ENCODE peak calls at places on chromosomes 3 and 15, in five cellular contexts. N, O, B, L and D are unnamed samples.

GRCh38 chr3:2770451-2770850 is 339.7 kb downstream of the IL5RA start:
- DNase-seq in B (peak), N (no peak), O (no peak), L (no peak), D (no peak)

GRCh38 chr3:110736332-110736731 is 335.3 kb upstream of the NECTIN3 start:
- DNase-seq in B (no peak), N (peak), L (no peak), O (no peak), D (no peak)

GRCh38 chr3:61564405-61565059 is 3.2 kb downstream of the PTPRG start:
- DNase-seq in B (no peak), O (peak), N (no peak), L (peak), D (peak)

GRCh38 chr3:43919067-43919466 is 228.3 kb downstream of the ABHD5 start:
- DNase-seq in O (no peak), B (no peak), L (no peak), N (no peak), D (no peak)

GRCh38 chr3:115363071-115363470 is 216.0 kb upstream of the ZBTB20 start:
- DNase-seq in L (no peak), N (no peak), O (no peak), B (no peak), D (no peak)

GRCh38 chr3:178483704-178484103 is 52.5 kb upstream of the KCNMB2 start:
- DNase-seq in B (no peak), N (no peak), O (no peak), L (no peak), D (no peak)

GRCh38 chr3:34924961-34925360 is 714.4 kb upstream of the ARPP21 start:
- DNase-seq in B (no peak), L (no peak), N (no peak), O (no peak), D (no peak)

GRCh38 chr15:71149645-71150557 is 34.6 kb downstream of the THSD4 start:
- DNase-seq in B (no peak), L (no peak), N (no peak), O (no peak), D (no peak)

GRCh38 chr15:47944911-47945310 is 175.9 kb upstream of the SLC24A5 start:
- DNase-seq in L (no peak), N (no peak), O (no peak), B (no peak), D (no peak)

GRCh38 chr15:68816795-68817303 is 3.8 kb downstream of the ANP32A start:
- DNase-seq in L (no peak), O (no peak), B (peak), N (no peak), D (peak)

GRCh38 chr3:24829632-24830229 is 335.1 kb upstream of the THRB start:
- DNase-seq in O (peak), B (no peak), N (no peak), L (peak), D (peak)

GRCh38 chr3:96814581-96815567 is at the start of gene EPHA6:
- DNase-seq in L (peak), B (no peak), N (no peak), O (peak), D (peak)

GRCh38 chr3:50885491-50885890 is 210.8 kb downstream of the DOCK3 start:
- DNase-seq in N (no peak), L (peak), O (peak), B (peak), D (peak)

GRCh38 chr15:80674245-80674614 is 20.9 kb upstream of the ABHD17C start:
- DNase-seq in B (no peak), L (no peak), N (peak), O (no peak), D (no peak)

GRCh38 chr3:69145688-69146087 is 23.3 kb upstream of the LMOD3 start:
- DNase-seq in O (no peak), B (no peak), N (no peak), L (no peak), D (no peak)

GRCh38 chr3:61589856-61590255 is 28.5 kb downstream of the PTPRG start:
- DNase-seq in B (no peak), O (no peak), N (no peak), L (no peak), D (no peak)

GRCh38 chr15:64232400-64232799 is 69.6 kb upstream of the PPIB start:
- DNase-seq in L (no peak), B (peak), O (no peak), N (no peak), D (no peak)

GRCh38 chr15:97566957-97567356 is 393.5 kb upstream of the ARRDC4 start:
- DNase-seq in O (no peak), N (no peak), B (no peak), L (no peak), D (no peak)

GRCh38 chr3:191809326-191809949 is 348.5 kb downstream of the PYDC2 start:
- DNase-seq in L (peak), N (no peak), B (peak), O (peak), D (peak)

GRCh38 chr3:11282250-11283125 is 10.3 kb downstream of the ATG7 start:
- DNase-seq in B (no peak), N (no peak), O (no peak), L (no peak), D (no peak)

GRCh38 chr15:101033801-101034200 is 114.6 kb downstream of the LRRK1 start:
- DNase-seq in N (no peak), B (no peak), O (no peak), L (no peak), D (no peak)

GRCh38 chr3:12686096-12686495 is 22.2 kb upstream of the RAF1 start:
- DNase-seq in O (no peak), N (no peak), L (no peak), B (no peak), D (no peak)

GRCh38 chr3:156762631-156763185 is 63.4 kb upstream of the LEKR1 start:
- DNase-seq in L (no peak), O (no peak), B (no peak), N (no peak), D (no peak)

GRCh38 chr3:108131105-108131794 is 40.4 kb upstream of the CD47 start:
- DNase-seq in O (no peak), L (no peak), N (no peak), B (no peak), D (no peak)

GRCh38 chr3:175287361-175287963 is 428.3 kb downstream of the NAALADL2 start:
- DNase-seq in L (no peak), O (no peak), N (peak), B (no peak), D (no peak)

GRCh38 chr3:16807981-16808380 is 76.8 kb upstream of the PLCL2 start:
- DNase-seq in B (no peak), N (no peak), L (no peak), O (no peak), D (no peak)

GRCh38 chr3:3735919-3736318 is 63.3 kb upstream of the LRRN1 start:
- DNase-seq in B (no peak), N (no peak), L (no peak), O (no peak), D (no peak)

GRCh38 chr3:85054579-85054978 is 95.8 kb downstream of the CADM2 start:
- DNase-seq in B (no peak), L (no peak), O (no peak), N (no peak), D (no peak)

GRCh38 chr3:189551007-189551406 is 80.2 kb upstream of the TP63 start:
- DNase-seq in L (no peak), O (no peak), N (no peak), B (no peak), D (no peak)

GRCh38 chr15:83105450-83105849 is 2.0 kb upstream of the TM6SF1 start:
- DNase-seq in B (no peak), L (no peak), N (no peak), O (no peak), D (no peak)

GRCh38 chr3:120450261-120450913 is 405 bp downstream of the FSTL1 start:
- DNase-seq in O (peak), N (no peak), B (no peak), L (peak), D (no peak)

GRCh38 chr3:127739347-127740135 is 66.8 kb downstream of the ABTB1 start:
- DNase-seq in L (no peak), O (no peak), N (no peak), B (no peak), D (no peak)

GRCh38 chr3:29370451-29371420 is 89.9 kb downstream of the RBMS3 start:
- DNase-seq in L (no peak), O (no peak), B (no peak), N (no peak), D (no peak)

GRCh38 chr15:98778263-98778959 is 130.1 kb downstream of the IGF1R start:
- DNase-seq in B (no peak), O (no peak), L (no peak), N (no peak), D (no peak)

GRCh38 chr15:58392611-58393161 is 39.1 kb upstream of the LIPC start:
- DNase-seq in O (no peak), N (no peak), L (no peak), B (no peak), D (no peak)

GRCh38 chr3:114799789-114800188 is 347.3 kb downstream of the ZBTB20 start:
- DNase-seq in L (no peak), B (no peak), O (no peak), N (no peak), D (no peak)

GRCh38 chr3:47664519-47664918 is 85.9 kb upstream of the CSPG5 start:
- DNase-seq in O (no peak), L (peak), N (no peak), B (peak), D (no peak)

GRCh38 chr3:31891876-31892455 is 89.1 kb downstream of the OSBPL10 start:
- DNase-seq in L (no peak), N (no peak), O (no peak), B (no peak), D (no peak)
- TF ChIP-seq CREB1 in L (no peak), N (no peak), O (no peak), B (no peak), D (no peak)

DNA sequence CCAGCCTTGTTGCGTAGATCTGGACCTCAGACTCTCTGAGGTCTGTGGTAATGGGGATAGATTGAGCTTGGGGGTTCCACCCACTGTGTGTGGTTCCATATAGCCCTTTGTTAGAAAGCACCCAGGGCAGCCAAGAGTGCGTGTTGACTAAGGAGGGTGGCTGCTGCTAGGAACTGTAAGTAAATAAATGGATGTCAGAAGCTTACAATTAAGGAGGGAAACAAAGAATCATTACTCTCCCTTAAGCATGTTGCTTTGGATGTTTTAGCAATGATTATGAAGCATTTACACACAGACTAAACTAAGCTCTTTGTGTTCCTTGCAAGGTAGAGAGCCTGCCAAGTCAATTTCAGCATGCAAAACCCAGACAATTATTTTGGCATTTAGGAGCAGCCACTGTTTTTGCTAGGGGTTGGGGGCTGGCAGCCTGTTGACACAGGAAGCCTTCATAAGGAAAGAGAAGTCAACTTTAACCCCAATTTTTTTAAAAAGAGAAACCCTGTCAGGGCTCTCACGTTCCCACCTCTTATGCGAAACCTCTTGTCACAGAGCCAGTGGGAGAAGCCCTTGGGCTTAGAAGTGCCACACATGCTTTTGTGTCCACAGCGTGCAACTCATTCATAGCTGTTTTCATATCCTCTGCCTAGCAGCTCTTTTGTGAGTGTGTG is 127.8 kb downstream of the CMSS1 start:
- DNase-seq in N (no peak), L (no peak), B (no peak), O (no peak), D (no peak)
- TF ChIP-seq CREB1 in N (no peak), L (no peak), B (no peak), O (no peak), D (no peak)

DNA sequence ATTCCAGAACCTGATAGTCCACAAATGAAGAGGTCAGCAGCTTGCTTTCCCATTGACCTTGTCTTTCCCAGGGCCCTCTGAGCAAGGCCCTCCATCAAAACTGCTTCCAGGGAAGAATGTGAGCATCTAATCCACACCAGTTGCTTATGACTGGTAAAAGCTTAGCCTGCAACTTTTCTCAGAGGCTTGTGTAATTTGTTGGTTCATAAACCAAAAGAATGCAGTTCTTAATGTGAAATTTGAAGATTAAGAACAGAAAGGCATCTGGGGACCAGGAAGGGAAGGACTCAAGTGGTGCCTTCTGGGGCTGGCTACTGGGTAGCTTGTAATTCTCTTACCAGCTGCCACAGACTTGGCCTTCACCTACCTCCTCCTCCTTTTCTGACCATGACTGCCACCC is 60.9 kb upstream of the EIF1B start:
- DNase-seq in N (no peak), O (no peak), L (no peak), B (no peak), D (no peak)
- TF ChIP-seq CREB1 in N (no peak), O (no peak), L (no peak), B (no peak), D (no peak)

GRCh38 chr3:154668187-154668586 is 238.2 kb upstream of the GPR149 start:
- DNase-seq in O (no peak), N (no peak), L (no peak), B (no peak), D (no peak)

GRCh38 chr3:154666542-154666941 is 236.6 kb upstream of the GPR149 start:
- DNase-seq in L (no peak), N (no peak), O (no peak), B (no peak), D (no peak)

GRCh38 chr3:154668835-154669234 is 238.8 kb upstream of the GPR149 start:
- DNase-seq in N (no peak), B (no peak), L (no peak), O (no peak), D (no peak)
- TF ChIP-seq CREB1 in N (no peak), B (no peak), L (no peak), O (no peak), D (no peak)